ENCODE peak calls at places on chromosomes 12 and 14, in six cellular contexts. C is cardiac fibroblast, Q is testis, B is sigmoid colon, R is tibial artery, A is AG10803. G is an unnamed sample.
A peak's percentile ranks its signal among the peaks of the same experiment; 100 is the strongest.

GRCh38 chr14:102584871-102585869 is 7.3 kb upstream of the RCOR1 start:
- DNase-seq in B (no peak), C (peak; percentile 75), Q (no peak), A (no peak), R (no peak), G (no peak)

GRCh38 chr12:118357327-118358007 is 15.2 kb downstream of the TAOK3 start:
- DNase-seq in R (peak; percentile 37), C (peak; percentile 77), A (peak; percentile 68), B (no peak), Q (no peak), G (peak; percentile 46)

GRCh38 chr12:103877934-103878510 is 37.0 kb upstream of the NT5DC3 start:
- DNase-seq in B (peak; percentile 78), A (peak; percentile 62), Q (peak; percentile 63), C (peak; percentile 78), R (peak; percentile 36), G (peak; percentile 52)

GRCh38 chr12:101608301-101609133 is 13.7 kb downstream of the MYBPC1 start:
- DNase-seq in Q (no peak), R (no peak), C (no peak), B (no peak), A (no peak), G (peak; percentile 55)

GRCh38 chr12:685388-685787 is 22.1 kb upstream of the NINJ2 start:
- DNase-seq in B (no peak), R (no peak), C (peak; percentile 68), A (no peak), Q (peak; percentile 45), G (peak; percentile 32)

GRCh38 chr12:131511803-131512564 is 198.9 kb upstream of the SFSWAP start:
- DNase-seq in Q (no peak), B (no peak), R (no peak), A (no peak), C (no peak), G (no peak)

GRCh38 chr12:106753526-106753925 is 21.0 kb upstream of the RIC8B start:
- DNase-seq in B (no peak), C (no peak), A (no peak), Q (no peak), R (no peak), G (no peak)

GRCh38 chr14:58066115-58066514 is 85.9 kb downstream of the ARMH4 start:
- DNase-seq in Q (no peak), A (no peak), C (no peak), R (no peak), B (no peak), G (no peak)

GRCh38 chr12:70603044-70603443 is 34.2 kb downstream of the PTPRB start:
- DNase-seq in B (no peak), C (no peak), A (peak; percentile 15), Q (no peak), R (no peak), G (no peak)

GRCh38 chr12:40586823-40587222 is 105.4 kb upstream of the CNTN1 start:
- DNase-seq in C (no peak), Q (no peak), B (no peak), R (no peak), A (no peak), G (no peak)

GRCh38 chr12:49838973-49839633 is 3.8 kb downstream of the BCDIN3D start:
- DNase-seq in R (no peak), B (no peak), Q (no peak), C (peak; percentile 68), A (peak; percentile 36), G (no peak)

GRCh38 chr14:62670526-62670925 is 374.7 kb downstream of the KCNH5 start:
- DNase-seq in C (no peak), A (no peak), Q (no peak), R (no peak), B (no peak), G (no peak)

GRCh38 chr12:116959845-116960514 is 49.2 kb downstream of the FBXW8 start:
- DNase-seq in A (no peak), C (no peak), B (no peak), R (no peak), Q (no peak), G (no peak)

GRCh38 chr12:128920468-128920867 is 67.2 kb downstream of the GLT1D1 start:
- DNase-seq in Q (no peak), R (peak; percentile 71), A (peak; percentile 3), B (no peak), C (peak; percentile 3), G (peak; percentile 50)

GRCh38 chr12:101671157-101671791 is 26.2 kb upstream of the CHPT1 start:
- DNase-seq in C (no peak), R (peak; percentile 24), B (no peak), Q (no peak), A (no peak), G (peak; percentile 37)

GRCh38 chr14:92486881-92487280 is 26.7 kb upstream of the RIN3 start:
- DNase-seq in A (peak; percentile 47), R (no peak), Q (no peak), B (no peak), C (peak; percentile 37), G (no peak)

GRCh38 chr12:104501115-104501514 is 44.4 kb downstream of the CHST11 start:
- DNase-seq in C (no peak), R (no peak), Q (no peak), A (no peak), B (no peak), G (no peak)

GRCh38 chr14:91269076-91269991 is 24.8 kb upstream of the GPR68 start:
- DNase-seq in B (no peak), R (no peak), C (peak; percentile 48), Q (peak; percentile 69), A (peak; percentile 48), G (no peak)

GRCh38 chr12:40616383-40616900 is 75.8 kb upstream of the CNTN1 start:
- DNase-seq in A (no peak), R (no peak), Q (no peak), B (no peak), C (no peak), G (no peak)

GRCh38 chr12:111340231-111340630 is 28.7 kb downstream of the PHETA1 start:
- DNase-seq in C (no peak), Q (no peak), B (no peak), R (no peak), A (no peak), G (no peak)

GRCh38 chr12:111337371-111337770 is 31.5 kb downstream of the PHETA1 start:
- DNase-seq in B (no peak), C (no peak), A (no peak), R (no peak), Q (no peak), G (no peak)

GRCh38 chr12:111338096-111338495 is 30.8 kb downstream of the PHETA1 start:
- DNase-seq in C (no peak), B (no peak), A (no peak), Q (no peak), R (no peak), G (no peak)

GRCh38 chr12:111341426-111342065 is 27.3 kb downstream of the PHETA1 start:
- DNase-seq in A (no peak), C (no peak), R (no peak), Q (no peak), B (no peak), G (no peak)

DNA sequence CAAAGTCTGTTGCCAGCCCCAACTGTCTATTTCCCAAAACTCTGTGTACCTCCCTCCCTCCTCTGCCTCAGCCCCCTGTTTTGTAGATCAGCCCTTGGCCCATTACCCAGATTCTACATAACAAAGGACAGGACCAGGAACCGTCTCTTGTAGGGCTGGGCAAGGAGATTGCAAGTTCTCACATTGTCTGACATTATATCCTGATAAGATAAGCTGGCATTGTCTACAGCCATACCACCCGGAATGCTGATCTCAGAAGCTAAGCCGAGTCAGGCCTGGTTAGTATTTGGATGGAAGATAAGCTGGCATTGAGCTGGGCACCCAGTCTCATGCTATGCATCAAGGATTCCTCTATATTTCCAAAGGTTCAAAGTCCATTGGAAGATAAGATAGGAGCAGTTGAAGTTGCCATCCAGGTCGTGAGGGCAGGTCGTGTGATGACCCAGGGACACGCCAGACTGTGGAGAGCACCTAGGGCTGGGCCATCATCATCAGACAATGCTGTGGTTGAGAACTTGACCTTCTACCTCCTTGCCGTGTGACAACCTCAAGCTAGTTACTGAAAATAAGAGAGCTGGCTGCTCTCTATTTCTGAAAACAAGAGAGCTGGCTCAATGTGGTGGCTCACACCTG is 29.5 kb downstream of the PHETA1 start:
- DNase-seq in C (no peak), R (no peak), Q (no peak), A (no peak), B (no peak), G (no peak)
- TF ChIP-seq CTCF in C (no peak), R (no peak), Q (no peak), A (no peak), B (no peak), G (no peak)

GRCh38 chr12:113152196-113152834 is 2.8 kb downstream of the CFAP73 start:
- DNase-seq in Q (no peak), R (no peak), B (no peak), A (no peak), C (no peak), G (no peak)

GRCh38 chr12:113155641-113156040 is 6.1 kb downstream of the CFAP73 start:
- DNase-seq in A (no peak), C (no peak), B (no peak), Q (no peak), R (no peak), G (no peak)

GRCh38 chr12:113152835-113153814 is 3.6 kb downstream of the CFAP73 start:
- DNase-seq in R (peak; percentile 55), C (peak; percentile 83), A (peak; percentile 68), Q (peak; percentile 80), B (no peak), G (peak; percentile 58)

GRCh38 chr12:113155060-113155459 is 5.5 kb downstream of the CFAP73 start:
- DNase-seq in C (no peak), A (no peak), R (no peak), Q (no peak), B (no peak), G (no peak)

GRCh38 chr12:113154351-113154973 is 4.9 kb downstream of the CFAP73 start:
- DNase-seq in B (no peak), A (peak; percentile 20), R (no peak), Q (no peak), C (peak; percentile 28), G (no peak)
- TF ChIP-seq CTCF in B (no peak), A (no peak), R (no peak), Q (no peak), C (no peak), G (no peak)

DNA sequence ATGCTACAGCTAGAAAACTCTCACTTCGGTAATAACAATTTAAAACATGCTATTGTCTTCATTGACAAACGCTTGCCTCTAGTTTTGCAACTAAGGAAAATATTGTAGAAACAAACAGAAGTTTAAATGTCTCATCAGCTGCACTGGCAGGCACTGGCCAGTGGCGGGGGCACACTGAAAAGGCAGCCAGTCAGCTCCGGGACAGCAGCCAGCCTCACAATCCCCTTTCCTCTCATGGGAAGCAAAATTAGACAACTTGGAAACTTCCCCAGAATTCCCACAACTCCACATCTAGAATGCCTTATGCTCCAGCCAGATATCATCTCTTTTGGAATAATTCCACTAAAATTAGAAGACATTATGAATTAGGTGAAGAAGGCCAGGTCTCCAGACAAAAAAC is 72.0 kb downstream of the CLIP1 start:
- DNase-seq in Q (no peak), C (peak; percentile 94), A (peak; percentile 84), R (peak; percentile 38), B (no peak), G (no peak)
- TF ChIP-seq CTCF in Q (no peak), C (peak; percentile 39), A (peak; percentile 49), R (peak; percentile 46), B (peak; percentile 14), G (no peak)

GRCh38 chr12:88057994-88058718 is 29.0 kb upstream of the C12orf50 start:
- DNase-seq in Q (no peak), R (no peak), C (peak; percentile 88), A (peak; percentile 45), B (no peak), G (no peak)

GRCh38 chr12:88056571-88056970 is 27.4 kb upstream of the C12orf50 start:
- DNase-seq in B (no peak), A (no peak), R (no peak), C (no peak), Q (no peak), G (no peak)

GRCh38 chr12:88052686-88053085 is 23.5 kb upstream of the C12orf50 start:
- DNase-seq in B (no peak), C (peak; percentile 67), R (no peak), A (peak; percentile 42), Q (peak; percentile 42), G (no peak)
- TF ChIP-seq CTCF in B (no peak), C (peak; percentile 48), R (no peak), A (peak; percentile 63), Q (no peak), G (no peak)